ENCODE peak calls at places on chromosomes 4 and X, in nine cellular contexts. One of them, this sample, is unnamed.

GRCh38 chr4:56704074-56704473 is 23.0 kb upstream of the HOPX start:
- DNase-seq in non-pigmented ciliary epithelial cell: no peak
- DNase-seq in activated CD4-positive, alpha-beta T cell treated with anti-CD3 and anti-CD28 coated beads, Interleukin-2, amount 50 U/mL, for 48 hours: no peak
- DNase-seq in fibroblast of gingiva: no peak
- DNase-seq in H9: no peak
- DNase-seq in stimulated activated CD4-positive, alpha-beta T cell treated with anti-CD3 and anti-CD28 coated beads, Interleukin-1b, Interleukin-23, amount 100 ng/mL, for 1 hour: no peak
- DNase-seq in stromal cell of bone marrow: no peak
- DNase-seq in aorta: no peak
- DNase-seq in M059J: no peak
- DNase-seq in this sample: no peak

GRCh38 chr4:24924309-24924781 is 11.5 kb upstream of the CCDC149 start:
- DNase-seq in H9: no peak
- DNase-seq in M059J: peak
- DNase-seq in aorta: no peak
- DNase-seq in stimulated activated CD4-positive, alpha-beta T cell treated with anti-CD3 and anti-CD28 coated beads, Interleukin-1b, Interleukin-23, amount 100 ng/mL, for 1 hour: no peak
- DNase-seq in non-pigmented ciliary epithelial cell: peak
- DNase-seq in activated CD4-positive, alpha-beta T cell treated with anti-CD3 and anti-CD28 coated beads, Interleukin-2, amount 50 U/mL, for 48 hours: no peak
- DNase-seq in fibroblast of gingiva: peak
- DNase-seq in stromal cell of bone marrow: peak
- DNase-seq in this sample: no peak

GRCh38 chrX:24151513-24151912 is 2.0 kb downstream of the ZFX start:
- DNase-seq in non-pigmented ciliary epithelial cell: no peak
- DNase-seq in stimulated activated CD4-positive, alpha-beta T cell treated with anti-CD3 and anti-CD28 coated beads, Interleukin-1b, Interleukin-23, amount 100 ng/mL, for 1 hour: no peak
- DNase-seq in fibroblast of gingiva: no peak
- DNase-seq in M059J: no peak
- DNase-seq in activated CD4-positive, alpha-beta T cell treated with anti-CD3 and anti-CD28 coated beads, Interleukin-2, amount 50 U/mL, for 48 hours: no peak
- DNase-seq in H9: no peak
- DNase-seq in stromal cell of bone marrow: no peak
- DNase-seq in aorta: no peak
- DNase-seq in this sample: no peak

GRCh38 chrX:56764153-56764974 is 35.3 kb downstream of the NBDY start:
- DNase-seq in M059J: peak
- DNase-seq in H9: peak
- DNase-seq in fibroblast of gingiva: peak
- DNase-seq in non-pigmented ciliary epithelial cell: no peak
- DNase-seq in activated CD4-positive, alpha-beta T cell treated with anti-CD3 and anti-CD28 coated beads, Interleukin-2, amount 50 U/mL, for 48 hours: peak
- DNase-seq in stromal cell of bone marrow: peak
- DNase-seq in aorta: peak
- DNase-seq in stimulated activated CD4-positive, alpha-beta T cell treated with anti-CD3 and anti-CD28 coated beads, Interleukin-1b, Interleukin-23, amount 100 ng/mL, for 1 hour: no peak
- DNase-seq in this sample: no peak

GRCh38 chr4:159682996-159683395 is 580.1 kb downstream of the RAPGEF2 start:
- DNase-seq in activated CD4-positive, alpha-beta T cell treated with anti-CD3 and anti-CD28 coated beads, Interleukin-2, amount 50 U/mL, for 48 hours: no peak
- DNase-seq in non-pigmented ciliary epithelial cell: no peak
- DNase-seq in stromal cell of bone marrow: no peak
- DNase-seq in M059J: peak
- DNase-seq in H9: no peak
- DNase-seq in fibroblast of gingiva: no peak
- DNase-seq in stimulated activated CD4-positive, alpha-beta T cell treated with anti-CD3 and anti-CD28 coated beads, Interleukin-1b, Interleukin-23, amount 100 ng/mL, for 1 hour: no peak
- DNase-seq in aorta: no peak
- DNase-seq in this sample: no peak

GRCh38 chr4:108333353-108333920 is 164.7 kb upstream of the LEF1 start:
- DNase-seq in fibroblast of gingiva: no peak
- DNase-seq in stromal cell of bone marrow: no peak
- DNase-seq in stimulated activated CD4-positive, alpha-beta T cell treated with anti-CD3 and anti-CD28 coated beads, Interleukin-1b, Interleukin-23, amount 100 ng/mL, for 1 hour: no peak
- DNase-seq in activated CD4-positive, alpha-beta T cell treated with anti-CD3 and anti-CD28 coated beads, Interleukin-2, amount 50 U/mL, for 48 hours: no peak
- DNase-seq in H9: no peak
- DNase-seq in M059J: no peak
- DNase-seq in aorta: no peak
- DNase-seq in non-pigmented ciliary epithelial cell: no peak
- DNase-seq in this sample: no peak

GRCh38 chr4:54077812-54078211 is 13.4 kb upstream of the CHIC2 start:
- DNase-seq in H9: no peak
- DNase-seq in fibroblast of gingiva: no peak
- DNase-seq in non-pigmented ciliary epithelial cell: no peak
- DNase-seq in aorta: no peak
- DNase-seq in stromal cell of bone marrow: no peak
- DNase-seq in M059J: peak
- DNase-seq in stimulated activated CD4-positive, alpha-beta T cell treated with anti-CD3 and anti-CD28 coated beads, Interleukin-1b, Interleukin-23, amount 100 ng/mL, for 1 hour: no peak
- DNase-seq in activated CD4-positive, alpha-beta T cell treated with anti-CD3 and anti-CD28 coated beads, Interleukin-2, amount 50 U/mL, for 48 hours: no peak
- DNase-seq in this sample: no peak

GRCh38 chrX:21838937-21839333 is 482 bp upstream of the MBTPS2 start:
- DNase-seq in activated CD4-positive, alpha-beta T cell treated with anti-CD3 and anti-CD28 coated beads, Interleukin-2, amount 50 U/mL, for 48 hours: no peak
- DNase-seq in aorta: no peak
- DNase-seq in M059J: peak
- DNase-seq in H9: no peak
- DNase-seq in stromal cell of bone marrow: peak
- DNase-seq in stimulated activated CD4-positive, alpha-beta T cell treated with anti-CD3 and anti-CD28 coated beads, Interleukin-1b, Interleukin-23, amount 100 ng/mL, for 1 hour: no peak
- DNase-seq in non-pigmented ciliary epithelial cell: no peak
- DNase-seq in fibroblast of gingiva: peak
- DNase-seq in this sample: no peak

GRCh38 chr4:14000091-14000814 is 372.7 kb upstream of the BOD1L1 start:
- DNase-seq in fibroblast of gingiva: no peak
- DNase-seq in aorta: no peak
- DNase-seq in non-pigmented ciliary epithelial cell: no peak
- DNase-seq in H9: no peak
- DNase-seq in stimulated activated CD4-positive, alpha-beta T cell treated with anti-CD3 and anti-CD28 coated beads, Interleukin-1b, Interleukin-23, amount 100 ng/mL, for 1 hour: no peak
- DNase-seq in activated CD4-positive, alpha-beta T cell treated with anti-CD3 and anti-CD28 coated beads, Interleukin-2, amount 50 U/mL, for 48 hours: no peak
- DNase-seq in stromal cell of bone marrow: no peak
- DNase-seq in M059J: no peak
- DNase-seq in this sample: no peak

GRCh38 chrX:23854945-23855344 is 52.8 kb downstream of the APOO start:
- DNase-seq in stimulated activated CD4-positive, alpha-beta T cell treated with anti-CD3 and anti-CD28 coated beads, Interleukin-1b, Interleukin-23, amount 100 ng/mL, for 1 hour: no peak
- DNase-seq in H9: no peak
- DNase-seq in non-pigmented ciliary epithelial cell: no peak
- DNase-seq in activated CD4-positive, alpha-beta T cell treated with anti-CD3 and anti-CD28 coated beads, Interleukin-2, amount 50 U/mL, for 48 hours: no peak
- DNase-seq in M059J: no peak
- DNase-seq in stromal cell of bone marrow: no peak
- DNase-seq in aorta: peak
- DNase-seq in fibroblast of gingiva: peak
- DNase-seq in this sample: no peak

GRCh38 chr4:125423124-125423523 is 108.4 kb downstream of the FAT4 start:
- DNase-seq in M059J: no peak
- DNase-seq in stimulated activated CD4-positive, alpha-beta T cell treated with anti-CD3 and anti-CD28 coated beads, Interleukin-1b, Interleukin-23, amount 100 ng/mL, for 1 hour: no peak
- DNase-seq in aorta: no peak
- DNase-seq in H9: no peak
- DNase-seq in stromal cell of bone marrow: no peak
- DNase-seq in non-pigmented ciliary epithelial cell: no peak
- DNase-seq in fibroblast of gingiva: no peak
- DNase-seq in activated CD4-positive, alpha-beta T cell treated with anti-CD3 and anti-CD28 coated beads, Interleukin-2, amount 50 U/mL, for 48 hours: no peak
- DNase-seq in this sample: no peak

GRCh38 chrX:1167918-1168481 is 44.4 kb downstream of the CRLF2 start:
- DNase-seq in non-pigmented ciliary epithelial cell: no peak
- DNase-seq in H9: no peak
- DNase-seq in activated CD4-positive, alpha-beta T cell treated with anti-CD3 and anti-CD28 coated beads, Interleukin-2, amount 50 U/mL, for 48 hours: no peak
- DNase-seq in M059J: no peak
- DNase-seq in fibroblast of gingiva: no peak
- DNase-seq in stimulated activated CD4-positive, alpha-beta T cell treated with anti-CD3 and anti-CD28 coated beads, Interleukin-1b, Interleukin-23, amount 100 ng/mL, for 1 hour: no peak
- DNase-seq in stromal cell of bone marrow: no peak
- DNase-seq in aorta: no peak
- DNase-seq in this sample: no peak

GRCh38 chrX:68728186-68728585 is 80.7 kb downstream of the STARD8 start:
- DNase-seq in stimulated activated CD4-positive, alpha-beta T cell treated with anti-CD3 and anti-CD28 coated beads, Interleukin-1b, Interleukin-23, amount 100 ng/mL, for 1 hour: no peak
- DNase-seq in H9: no peak
- DNase-seq in aorta: no peak
- DNase-seq in activated CD4-positive, alpha-beta T cell treated with anti-CD3 and anti-CD28 coated beads, Interleukin-2, amount 50 U/mL, for 48 hours: no peak
- DNase-seq in non-pigmented ciliary epithelial cell: no peak
- DNase-seq in stromal cell of bone marrow: no peak
- DNase-seq in fibroblast of gingiva: no peak
- DNase-seq in M059J: no peak
- DNase-seq in this sample: no peak

GRCh38 chr4:164706675-164707074 is 47.3 kb upstream of the SMIM31 start:
- DNase-seq in aorta: no peak
- DNase-seq in stimulated activated CD4-positive, alpha-beta T cell treated with anti-CD3 and anti-CD28 coated beads, Interleukin-1b, Interleukin-23, amount 100 ng/mL, for 1 hour: no peak
- DNase-seq in non-pigmented ciliary epithelial cell: no peak
- DNase-seq in stromal cell of bone marrow: no peak
- DNase-seq in H9: no peak
- DNase-seq in M059J: no peak
- DNase-seq in fibroblast of gingiva: no peak
- DNase-seq in activated CD4-positive, alpha-beta T cell treated with anti-CD3 and anti-CD28 coated beads, Interleukin-2, amount 50 U/mL, for 48 hours: no peak
- DNase-seq in this sample: no peak

GRCh38 chr4:81398379-81398778 is 73.3 kb downstream of the RASGEF1B start:
- DNase-seq in fibroblast of gingiva: no peak
- DNase-seq in M059J: no peak
- DNase-seq in stimulated activated CD4-positive, alpha-beta T cell treated with anti-CD3 and anti-CD28 coated beads, Interleukin-1b, Interleukin-23, amount 100 ng/mL, for 1 hour: no peak
- DNase-seq in stromal cell of bone marrow: no peak
- DNase-seq in activated CD4-positive, alpha-beta T cell treated with anti-CD3 and anti-CD28 coated beads, Interleukin-2, amount 50 U/mL, for 48 hours: no peak
- DNase-seq in H9: no peak
- DNase-seq in aorta: no peak
- DNase-seq in non-pigmented ciliary epithelial cell: no peak
- DNase-seq in this sample: no peak

GRCh38 chrX:119757646-119757978 is 776 bp upstream of the SOWAHD start:
- DNase-seq in stimulated activated CD4-positive, alpha-beta T cell treated with anti-CD3 and anti-CD28 coated beads, Interleukin-1b, Interleukin-23, amount 100 ng/mL, for 1 hour: no peak
- DNase-seq in H9: no peak
- DNase-seq in M059J: no peak
- DNase-seq in activated CD4-positive, alpha-beta T cell treated with anti-CD3 and anti-CD28 coated beads, Interleukin-2, amount 50 U/mL, for 48 hours: no peak
- DNase-seq in fibroblast of gingiva: no peak
- DNase-seq in aorta: no peak
- DNase-seq in non-pigmented ciliary epithelial cell: no peak
- DNase-seq in stromal cell of bone marrow: no peak
- DNase-seq in this sample: no peak

GRCh38 chr4:10670346-10670745 is 14.2 kb downstream of the CLNK start:
- DNase-seq in H9: no peak
- DNase-seq in stromal cell of bone marrow: no peak
- DNase-seq in stimulated activated CD4-positive, alpha-beta T cell treated with anti-CD3 and anti-CD28 coated beads, Interleukin-1b, Interleukin-23, amount 100 ng/mL, for 1 hour: no peak
- DNase-seq in non-pigmented ciliary epithelial cell: no peak
- DNase-seq in activated CD4-positive, alpha-beta T cell treated with anti-CD3 and anti-CD28 coated beads, Interleukin-2, amount 50 U/mL, for 48 hours: no peak
- DNase-seq in aorta: no peak
- DNase-seq in fibroblast of gingiva: no peak
- DNase-seq in M059J: no peak
- DNase-seq in this sample: no peak

GRCh38 chr4:73606465-73606974 is 13.7 kb downstream of the RASSF6 start:
- DNase-seq in M059J: no peak
- DNase-seq in aorta: no peak
- DNase-seq in activated CD4-positive, alpha-beta T cell treated with anti-CD3 and anti-CD28 coated beads, Interleukin-2, amount 50 U/mL, for 48 hours: no peak
- DNase-seq in H9: no peak
- DNase-seq in stromal cell of bone marrow: no peak
- DNase-seq in stimulated activated CD4-positive, alpha-beta T cell treated with anti-CD3 and anti-CD28 coated beads, Interleukin-1b, Interleukin-23, amount 100 ng/mL, for 1 hour: no peak
- DNase-seq in non-pigmented ciliary epithelial cell: no peak
- DNase-seq in fibroblast of gingiva: no peak
- DNase-seq in this sample: no peak

GRCh38 chr4:116397291-116397690 is 688.1 kb downstream of the TRAM1L1 start:
- DNase-seq in stromal cell of bone marrow: no peak
- DNase-seq in aorta: no peak
- DNase-seq in non-pigmented ciliary epithelial cell: no peak
- DNase-seq in M059J: no peak
- DNase-seq in fibroblast of gingiva: no peak
- DNase-seq in stimulated activated CD4-positive, alpha-beta T cell treated with anti-CD3 and anti-CD28 coated beads, Interleukin-1b, Interleukin-23, amount 100 ng/mL, for 1 hour: no peak
- DNase-seq in activated CD4-positive, alpha-beta T cell treated with anti-CD3 and anti-CD28 coated beads, Interleukin-2, amount 50 U/mL, for 48 hours: no peak
- DNase-seq in H9: no peak
- DNase-seq in this sample: no peak

GRCh38 chr4:30461218-30461617 is 259.0 kb upstream of the PCDH7 start:
- DNase-seq in fibroblast of gingiva: no peak
- DNase-seq in stimulated activated CD4-positive, alpha-beta T cell treated with anti-CD3 and anti-CD28 coated beads, Interleukin-1b, Interleukin-23, amount 100 ng/mL, for 1 hour: no peak
- DNase-seq in H9: peak
- DNase-seq in aorta: no peak
- DNase-seq in stromal cell of bone marrow: no peak
- DNase-seq in M059J: no peak
- DNase-seq in non-pigmented ciliary epithelial cell: no peak
- DNase-seq in activated CD4-positive, alpha-beta T cell treated with anti-CD3 and anti-CD28 coated beads, Interleukin-2, amount 50 U/mL, for 48 hours: no peak
- DNase-seq in this sample: no peak

GRCh38 chr4:148454835-148455234 is 12.6 kb upstream of the NR3C2 start:
- DNase-seq in M059J: no peak
- DNase-seq in activated CD4-positive, alpha-beta T cell treated with anti-CD3 and anti-CD28 coated beads, Interleukin-2, amount 50 U/mL, for 48 hours: no peak
- DNase-seq in H9: no peak
- DNase-seq in non-pigmented ciliary epithelial cell: no peak
- DNase-seq in aorta: no peak
- DNase-seq in fibroblast of gingiva: no peak
- DNase-seq in stimulated activated CD4-positive, alpha-beta T cell treated with anti-CD3 and anti-CD28 coated beads, Interleukin-1b, Interleukin-23, amount 100 ng/mL, for 1 hour: no peak
- DNase-seq in stromal cell of bone marrow: no peak
- DNase-seq in this sample: no peak

GRCh38 chr4:33924239-33924638 is 2320.1 kb downstream of the ARAP2 start:
- DNase-seq in fibroblast of gingiva: peak
- DNase-seq in M059J: peak
- DNase-seq in non-pigmented ciliary epithelial cell: peak
- DNase-seq in activated CD4-positive, alpha-beta T cell treated with anti-CD3 and anti-CD28 coated beads, Interleukin-2, amount 50 U/mL, for 48 hours: no peak
- DNase-seq in stimulated activated CD4-positive, alpha-beta T cell treated with anti-CD3 and anti-CD28 coated beads, Interleukin-1b, Interleukin-23, amount 100 ng/mL, for 1 hour: no peak
- DNase-seq in stromal cell of bone marrow: peak
- DNase-seq in aorta: no peak
- DNase-seq in H9: peak
- DNase-seq in this sample: no peak

GRCh38 chr4:136558940-136559494 is 973.3 kb downstream of the PCDH18 start:
- DNase-seq in fibroblast of gingiva: no peak
- DNase-seq in stromal cell of bone marrow: no peak
- DNase-seq in activated CD4-positive, alpha-beta T cell treated with anti-CD3 and anti-CD28 coated beads, Interleukin-2, amount 50 U/mL, for 48 hours: no peak
- DNase-seq in H9: no peak
- DNase-seq in M059J: no peak
- DNase-seq in stimulated activated CD4-positive, alpha-beta T cell treated with anti-CD3 and anti-CD28 coated beads, Interleukin-1b, Interleukin-23, amount 100 ng/mL, for 1 hour: no peak
- DNase-seq in non-pigmented ciliary epithelial cell: no peak
- DNase-seq in aorta: no peak
- DNase-seq in this sample: no peak

GRCh38 chr4:146458594-146458993 is 63.1 kb downstream of the SLC10A7 start:
- DNase-seq in non-pigmented ciliary epithelial cell: no peak
- DNase-seq in H9: no peak
- DNase-seq in fibroblast of gingiva: no peak
- DNase-seq in M059J: no peak
- DNase-seq in aorta: no peak
- DNase-seq in activated CD4-positive, alpha-beta T cell treated with anti-CD3 and anti-CD28 coated beads, Interleukin-2, amount 50 U/mL, for 48 hours: no peak
- DNase-seq in stromal cell of bone marrow: no peak
- DNase-seq in stimulated activated CD4-positive, alpha-beta T cell treated with anti-CD3 and anti-CD28 coated beads, Interleukin-1b, Interleukin-23, amount 100 ng/mL, for 1 hour: no peak
- DNase-seq in this sample: no peak

GRCh38 chr4:151646322-151646721 is 114.5 kb downstream of the GATB start:
- DNase-seq in activated CD4-positive, alpha-beta T cell treated with anti-CD3 and anti-CD28 coated beads, Interleukin-2, amount 50 U/mL, for 48 hours: no peak
- DNase-seq in M059J: no peak
- DNase-seq in H9: peak
- DNase-seq in non-pigmented ciliary epithelial cell: no peak
- DNase-seq in stimulated activated CD4-positive, alpha-beta T cell treated with anti-CD3 and anti-CD28 coated beads, Interleukin-1b, Interleukin-23, amount 100 ng/mL, for 1 hour: no peak
- DNase-seq in aorta: no peak
- DNase-seq in stromal cell of bone marrow: no peak
- DNase-seq in fibroblast of gingiva: no peak
- DNase-seq in this sample: no peak

GRCh38 chr4:168633474-168633873 is 136.6 kb downstream of the PALLD start:
- DNase-seq in stimulated activated CD4-positive, alpha-beta T cell treated with anti-CD3 and anti-CD28 coated beads, Interleukin-1b, Interleukin-23, amount 100 ng/mL, for 1 hour: no peak
- DNase-seq in aorta: no peak
- DNase-seq in M059J: no peak
- DNase-seq in activated CD4-positive, alpha-beta T cell treated with anti-CD3 and anti-CD28 coated beads, Interleukin-2, amount 50 U/mL, for 48 hours: no peak
- DNase-seq in fibroblast of gingiva: no peak
- DNase-seq in non-pigmented ciliary epithelial cell: no peak
- DNase-seq in H9: no peak
- DNase-seq in stromal cell of bone marrow: no peak
- DNase-seq in this sample: no peak

GRCh38 chr4:2837110-2837903 is 6.3 kb upstream of the ADD1 start:
- DNase-seq in H9: peak
- DNase-seq in fibroblast of gingiva: no peak
- DNase-seq in non-pigmented ciliary epithelial cell: no peak
- DNase-seq in activated CD4-positive, alpha-beta T cell treated with anti-CD3 and anti-CD28 coated beads, Interleukin-2, amount 50 U/mL, for 48 hours: no peak
- DNase-seq in stimulated activated CD4-positive, alpha-beta T cell treated with anti-CD3 and anti-CD28 coated beads, Interleukin-1b, Interleukin-23, amount 100 ng/mL, for 1 hour: no peak
- DNase-seq in M059J: no peak
- DNase-seq in aorta: peak
- DNase-seq in stromal cell of bone marrow: no peak
- DNase-seq in this sample: no peak

GRCh38 chr4:108453366-108453765 is 167.0 kb upstream of the RPL34 start:
- DNase-seq in H9: no peak
- DNase-seq in aorta: no peak
- DNase-seq in stimulated activated CD4-positive, alpha-beta T cell treated with anti-CD3 and anti-CD28 coated beads, Interleukin-1b, Interleukin-23, amount 100 ng/mL, for 1 hour: no peak
- DNase-seq in activated CD4-positive, alpha-beta T cell treated with anti-CD3 and anti-CD28 coated beads, Interleukin-2, amount 50 U/mL, for 48 hours: no peak
- DNase-seq in stromal cell of bone marrow: no peak
- DNase-seq in non-pigmented ciliary epithelial cell: no peak
- DNase-seq in fibroblast of gingiva: no peak
- DNase-seq in M059J: no peak
- DNase-seq in this sample: no peak

GRCh38 chr4:76233967-76234678 is 17.4 kb upstream of the FAM47E start:
- DNase-seq in non-pigmented ciliary epithelial cell: no peak
- DNase-seq in stimulated activated CD4-positive, alpha-beta T cell treated with anti-CD3 and anti-CD28 coated beads, Interleukin-1b, Interleukin-23, amount 100 ng/mL, for 1 hour: no peak
- DNase-seq in fibroblast of gingiva: no peak
- DNase-seq in H9: peak
- DNase-seq in aorta: no peak
- DNase-seq in activated CD4-positive, alpha-beta T cell treated with anti-CD3 and anti-CD28 coated beads, Interleukin-2, amount 50 U/mL, for 48 hours: no peak
- DNase-seq in M059J: peak
- DNase-seq in stromal cell of bone marrow: no peak
- DNase-seq in this sample: no peak